ENCODE peak calls at places on chromosomes 16 and 17, in five cellular contexts. X, U, F, C and N are unnamed samples.

GRCh38 chr17:19720631-19721426 is 4.4 kb upstream of the SLC47A2 start:
- DNase-seq in X (no peak), U (peak; percentile 15), F (no peak), C (no peak), N (peak; percentile 41)

GRCh38 chr17:45696442-45696841 is 87.7 kb upstream of the CRHR1 start:
- DNase-seq in X (no peak), U (no peak), F (no peak), C (no peak), N (no peak)

GRCh38 chr16:71626858-71627213 is 852 bp downstream of the MARVELD3 start:
- DNase-seq in X (no peak), U (no peak), F (no peak), C (no peak), N (no peak)

GRCh38 chr16:4327782-4328579 is 12.1 kb downstream of the GLIS2 start:
- DNase-seq in X (peak; percentile 90), U (no peak), F (peak; percentile 72), C (peak; percentile 85), N (peak; percentile 33)

GRCh38 chr16:56415849-56416248 is 9.5 kb downstream of the AMFR start:
- DNase-seq in X (no peak), U (no peak), F (no peak), C (no peak), N (no peak)

GRCh38 chr17:80874866-80875445 is 116.7 kb upstream of the CHMP6 start:
- DNase-seq in X (peak; percentile 13), U (no peak), F (no peak), C (peak; percentile 35), N (no peak)

GRCh38 chr17:3687949-3688614 is 7.9 kb downstream of the P2RX5 start:
- DNase-seq in X (no peak), U (no peak), F (no peak), C (no peak), N (no peak)

GRCh38 chr16:72604375-72604774 is 432.4 kb upstream of the PMFBP1 start:
- DNase-seq in X (no peak), U (no peak), F (no peak), C (no peak), N (no peak)

GRCh38 chr17:62824290-62825135 is 16.4 kb upstream of the MARCHF10 start:
- DNase-seq in X (no peak), U (no peak), F (peak; percentile 99), C (no peak), N (no peak)

GRCh38 chr17:56934280-56934679 is 20.4 kb upstream of the TRIM25 start:
- DNase-seq in X (no peak), U (no peak), F (no peak), C (no peak), N (no peak)

GRCh38 chr16:84753412-84754325 is 53.9 kb downstream of the USP10 start:
- DNase-seq in X (no peak), U (peak; percentile 51), F (no peak), C (no peak), N (no peak)

GRCh38 chr17:16456770-16457316 is 35.1 kb downstream of the LRRC75A start:
- DNase-seq in X (no peak), U (no peak), F (no peak), C (no peak), N (no peak)

GRCh38 chr16:962901-963814 is 7.6 kb downstream of the LMF1 start:
- DNase-seq in X (peak; percentile 22), U (no peak), F (no peak), C (no peak), N (no peak)

GRCh38 chr17:17469996-17470395 is 6.8 kb upstream of the MED9 start:
- DNase-seq in X (no peak), U (no peak), F (no peak), C (no peak), N (no peak)

GRCh38 chr17:39676198-39676819 is 8.1 kb downstream of the PNMT start:
- DNase-seq in X (peak; percentile 89), U (peak; percentile 74), F (no peak), C (peak; percentile 84), N (peak; percentile 34)

GRCh38 chr17:40596261-40596919 is 31.1 kb upstream of the CCR7 start:
- DNase-seq in X (no peak), U (no peak), F (no peak), C (no peak), N (no peak)

GRCh38 chr17:48563385-48563838 is 14.7 kb downstream of the HOXB4 start:
- DNase-seq in X (no peak), U (no peak), F (no peak), C (no peak), N (no peak)

GRCh38 chr16:24045641-24046040 is 209.9 kb downstream of the PRKCB start:
- DNase-seq in X (no peak), U (peak; percentile 76), F (no peak), C (no peak), N (no peak)

GRCh38 chr16:88300463-88300835 is 82.3 kb upstream of the ZNF469 start:
- DNase-seq in X (peak; percentile 11), U (no peak), F (no peak), C (no peak), N (no peak)

GRCh38 chr17:65227637-65228036 is 90.5 kb downstream of the RGS9 start:
- DNase-seq in X (no peak), U (no peak), F (no peak), C (no peak), N (no peak)

GRCh38 chr17:81966343-81967243 is 5.6 kb upstream of the NOTUM start:
- DNase-seq in X (peak; percentile 75), U (no peak), F (peak; percentile 66), C (no peak), N (no peak)

GRCh38 chr16:11667824-11668589 is at the start of gene SNN:
- DNase-seq in X (peak; percentile 90), U (peak; percentile 97), F (peak; percentile 76), C (peak; percentile 91), N (peak; percentile 57)

GRCh38 chr16:5374184-5374583 is 276.6 kb upstream of the EEF2KMT start:
- DNase-seq in X (no peak), U (no peak), F (no peak), C (no peak), N (no peak)

GRCh38 chr17:280901-281300 is 71.7 kb downstream of the RPH3AL start:
- DNase-seq in X (no peak), U (no peak), F (no peak), C (no peak), N (no peak)

GRCh38 chr16:49441366-49441780 is 67.8 kb downstream of the C16orf78 start:
- DNase-seq in X (peak; percentile 51), U (no peak), F (no peak), C (no peak), N (no peak)

GRCh38 chr17:44210342-44211192 is 8.9 kb downstream of the UBTF start:
- DNase-seq in X (peak; percentile 90), U (peak; percentile 100), F (peak; percentile 87), C (peak; percentile 91), N (no peak)